ENCODE peak calls at places on chromosomes 7 and 10, in eight cellular contexts. P is T-helper 2 cell, X is ovary, F is lung, V is GM20000, U is A549, A is renal cortical epithelial cell, N is heart left ventricle. D is an unnamed sample.

GRCh38 chr7:108484137-108484536 is 27.9 kb upstream of the NRCAM start:
- DNase-seq in P (no peak), X (no peak), F (no peak), V (no peak), U (no peak), A (no peak), N (no peak), D (no peak)

GRCh38 chr7:27097686-27098492 is 2.1 kb upstream of the HOXA1 start:
- DNase-seq in P (no peak), X (no peak), F (no peak), V (peak), U (no peak), A (peak), N (no peak), D (no peak)

GRCh38 chr10:62092301-62092990 is 176.2 kb downstream of the RTKN2 start:
- DNase-seq in P (no peak), X (no peak), F (no peak), V (no peak), U (no peak), A (no peak), N (no peak), D (no peak)

GRCh38 chr7:133746847-133747246 is 380.3 kb upstream of the LRGUK start:
- DNase-seq in P (no peak), X (no peak), F (no peak), V (no peak), U (no peak), A (peak), N (no peak), D (peak)

GRCh38 chr10:38054361-38054797 is 39.8 kb upstream of the ZNF37A start:
- DNase-seq in P (no peak), X (no peak), F (no peak), V (no peak), U (no peak), A (peak), N (no peak), D (peak)

GRCh38 chr7:74040101-74040790 is 12.3 kb downstream of the ELN start:
- DNase-seq in P (no peak), X (no peak), F (no peak), V (no peak), U (no peak), A (no peak), N (no peak), D (no peak)

GRCh38 chr10:86372119-86372784 is 5.7 kb upstream of the GRID1 start:
- DNase-seq in P (no peak), X (no peak), F (no peak), V (no peak), U (no peak), A (no peak), N (peak), D (no peak)

GRCh38 chr10:23088609-23089008 is 6.8 kb upstream of the MSRB2 start:
- DNase-seq in P (no peak), X (no peak), F (no peak), V (no peak), U (no peak), A (no peak), N (no peak), D (no peak)

GRCh38 chr10:65805993-65806392 is 1119.8 kb upstream of the LRRTM3 start:
- DNase-seq in P (no peak), X (no peak), F (no peak), V (no peak), U (no peak), A (no peak), N (no peak), D (no peak)

GRCh38 chr7:107924841-107925490 is 34.0 kb downstream of the DLD start:
- DNase-seq in P (peak), X (no peak), F (no peak), V (peak), U (no peak), A (peak), N (no peak), D (no peak)

GRCh38 chr10:121927361-121927840 is 430 bp downstream of the ATE1 start:
- DNase-seq in P (no peak), X (peak), F (peak), V (peak), U (no peak), A (peak), N (peak), D (peak)

GRCh38 chr10:93859049-93859655 is 34.6 kb upstream of the SLC35G1 start:
- DNase-seq in P (no peak), X (no peak), F (no peak), V (no peak), U (peak), A (no peak), N (no peak), D (no peak)

GRCh38 chr10:132746386-132746785 is 39.6 kb downstream of the NKX6-2 start:
- DNase-seq in P (no peak), X (no peak), F (no peak), V (no peak), U (no peak), A (no peak), N (no peak), D (no peak)

GRCh38 chr7:156783864-156784263 is 109.1 kb downstream of the LMBR1 start:
- DNase-seq in P (peak), X (no peak), F (no peak), V (no peak), U (no peak), A (no peak), N (no peak), D (no peak)

GRCh38 chr7:3943265-3943664 is 642.2 kb downstream of the SDK1 start:
- DNase-seq in P (no peak), X (no peak), F (no peak), V (no peak), U (no peak), A (peak), N (no peak), D (no peak)

GRCh38 chr7:47677664-47678063 is 95.8 kb upstream of the TNS3 start:
- DNase-seq in P (no peak), X (no peak), F (no peak), V (no peak), U (no peak), A (peak), N (no peak), D (no peak)

GRCh38 chr7:73742753-73743641 is 4.4 kb upstream of the ABHD11 start:
- DNase-seq in P (no peak), X (no peak), F (peak), V (no peak), U (peak), A (peak), N (peak), D (peak)

GRCh38 chr10:48464121-48464870 is 140.6 kb downstream of the ARHGAP22 start:
- DNase-seq in P (no peak), X (no peak), F (no peak), V (no peak), U (no peak), A (no peak), N (no peak), D (no peak)

GRCh38 chr7:46854958-46855473 is 726.9 kb downstream of the TNS3 start:
- DNase-seq in P (no peak), X (no peak), F (no peak), V (no peak), U (peak), A (peak), N (no peak), D (no peak)

GRCh38 chr10:124003070-124003419 is 90.4 kb downstream of the CHST15 start:
- DNase-seq in P (no peak), X (no peak), F (no peak), V (no peak), U (no peak), A (no peak), N (no peak), D (no peak)

GRCh38 chr7:94676431-94676830 is 20.5 kb upstream of the SGCE start:
- DNase-seq in P (no peak), X (no peak), F (no peak), V (no peak), U (no peak), A (no peak), N (no peak), D (no peak)

GRCh38 chr10:123515661-123516060 is 150.5 kb upstream of the GPR26 start:
- DNase-seq in P (no peak), X (no peak), F (no peak), V (no peak), U (no peak), A (no peak), N (no peak), D (no peak)

GRCh38 chr10:62093863-62094291 is 174.8 kb downstream of the RTKN2 start:
- DNase-seq in P (no peak), X (no peak), F (no peak), V (no peak), U (no peak), A (peak), N (no peak), D (peak)

GRCh38 chr7:101952355-101953247 is 135.2 kb downstream of the CUX1 start:
- DNase-seq in P (no peak), X (peak), F (no peak), V (no peak), U (no peak), A (peak), N (no peak), D (no peak)

GRCh38 chr10:119654540-119654939 is 3.4 kb downstream of the BAG3 start:
- DNase-seq in P (no peak), X (no peak), F (peak), V (no peak), U (peak), A (peak), N (no peak), D (no peak)

GRCh38 chr7:18040196-18040595 is 12.6 kb upstream of the PRPS1L1 start:
- DNase-seq in P (no peak), X (no peak), F (no peak), V (no peak), U (no peak), A (peak), N (no peak), D (no peak)

GRCh38 chr10:31262672-31263071 is 56.3 kb upstream of the ZEB1 start:
- DNase-seq in P (no peak), X (peak), F (no peak), V (no peak), U (no peak), A (no peak), N (no peak), D (no peak)

GRCh38 chr7:77188736-77189429 is 10.7 kb downstream of the FGL2 start:
- DNase-seq in P (no peak), X (no peak), F (no peak), V (no peak), U (no peak), A (no peak), N (no peak), D (no peak)

GRCh38 chr10:118990326-118990725 is 39.2 kb upstream of the NANOS1 start:
- DNase-seq in P (no peak), X (no peak), F (no peak), V (no peak), U (no peak), A (no peak), N (no peak), D (no peak)

GRCh38 chr10:90125966-90126600 is 424.7 kb downstream of the KIF20B start:
- DNase-seq in P (peak), X (no peak), F (no peak), V (no peak), U (no peak), A (no peak), N (no peak), D (no peak)

GRCh38 chr10:48958598-48959200 is 19.1 kb upstream of the LRRC18 start:
- DNase-seq in P (no peak), X (no peak), F (no peak), V (no peak), U (no peak), A (no peak), N (no peak), D (no peak)

GRCh38 chr10:18582803-18583202 is 68.6 kb downstream of the NSUN6 start:
- DNase-seq in P (peak), X (no peak), F (no peak), V (no peak), U (no peak), A (no peak), N (no peak), D (no peak)

GRCh38 chr10:77578583-77579227 is 58.9 kb downstream of the KCNMA1 start:
- DNase-seq in P (no peak), X (no peak), F (no peak), V (no peak), U (peak), A (peak), N (no peak), D (peak)